ENCODE peak calls at places on chromosomes 13 and 19, in seven cellular contexts. One of them, this sample, is unnamed.
A peak's percentile ranks its signal among the peaks of the same experiment; 100 is the strongest.

GRCh38 chr13:80469841-80470378 is 129.0 kb upstream of the SPRY2 start:
- DNase-seq in stimulated activated naive CD8-positive, alpha-beta T cell treated with anti-CD3 and anti-CD28 coated beads, Interleukin-15, amount 100 ng/mL, for 72 hours: no peak
- DNase-seq in heart left ventricle: peak; percentile 73
- DNase-seq in omental fat pad: no peak
- DNase-seq in NCI-H1105: no peak
- DNase-seq in aorta: peak; percentile 75
- DNase-seq in activated T-cell treated with anti-CD3 and anti-CD28 coated beads, Interleukin-2, amount 50 U/mL, for 1 hour: no peak
- DNase-seq in this sample: no peak

GRCh38 chr19:58345558-58345957 is 7.7 kb downstream of the A1BG start:
- DNase-seq in aorta: no peak
- DNase-seq in omental fat pad: no peak
- DNase-seq in heart left ventricle: no peak
- DNase-seq in stimulated activated naive CD8-positive, alpha-beta T cell treated with anti-CD3 and anti-CD28 coated beads, Interleukin-15, amount 100 ng/mL, for 72 hours: no peak
- DNase-seq in NCI-H1105: no peak
- DNase-seq in activated T-cell treated with anti-CD3 and anti-CD28 coated beads, Interleukin-2, amount 50 U/mL, for 1 hour: no peak
- DNase-seq in this sample: no peak

GRCh38 chr19:15200575-15201364 is at the start of gene NOTCH3:
- DNase-seq in aorta: no peak
- DNase-seq in stimulated activated naive CD8-positive, alpha-beta T cell treated with anti-CD3 and anti-CD28 coated beads, Interleukin-15, amount 100 ng/mL, for 72 hours: no peak
- DNase-seq in activated T-cell treated with anti-CD3 and anti-CD28 coated beads, Interleukin-2, amount 50 U/mL, for 1 hour: no peak
- DNase-seq in heart left ventricle: no peak
- DNase-seq in omental fat pad: no peak
- DNase-seq in NCI-H1105: no peak
- DNase-seq in this sample: no peak

GRCh38 chr13:101977475-101977874 is 424.4 kb downstream of the FGF14 start:
- DNase-seq in NCI-H1105: no peak
- DNase-seq in activated T-cell treated with anti-CD3 and anti-CD28 coated beads, Interleukin-2, amount 50 U/mL, for 1 hour: no peak
- DNase-seq in omental fat pad: no peak
- DNase-seq in stimulated activated naive CD8-positive, alpha-beta T cell treated with anti-CD3 and anti-CD28 coated beads, Interleukin-15, amount 100 ng/mL, for 72 hours: no peak
- DNase-seq in heart left ventricle: no peak
- DNase-seq in aorta: no peak
- DNase-seq in this sample: no peak

GRCh38 chr13:51523082-51523518 is 61.2 kb upstream of the WDFY2 start:
- DNase-seq in NCI-H1105: no peak
- DNase-seq in stimulated activated naive CD8-positive, alpha-beta T cell treated with anti-CD3 and anti-CD28 coated beads, Interleukin-15, amount 100 ng/mL, for 72 hours: no peak
- DNase-seq in heart left ventricle: no peak
- DNase-seq in omental fat pad: no peak
- DNase-seq in aorta: peak; percentile 55
- DNase-seq in activated T-cell treated with anti-CD3 and anti-CD28 coated beads, Interleukin-2, amount 50 U/mL, for 1 hour: peak; percentile 29
- DNase-seq in this sample: no peak

GRCh38 chr13:97849305-97849704 is 104.2 kb upstream of the IPO5 start:
- DNase-seq in omental fat pad: no peak
- DNase-seq in activated T-cell treated with anti-CD3 and anti-CD28 coated beads, Interleukin-2, amount 50 U/mL, for 1 hour: no peak
- DNase-seq in aorta: no peak
- DNase-seq in NCI-H1105: no peak
- DNase-seq in stimulated activated naive CD8-positive, alpha-beta T cell treated with anti-CD3 and anti-CD28 coated beads, Interleukin-15, amount 100 ng/mL, for 72 hours: no peak
- DNase-seq in heart left ventricle: no peak
- DNase-seq in this sample: no peak

GRCh38 chr19:46603195-46603637 is 2.1 kb downstream of the CALM3 start:
- DNase-seq in NCI-H1105: no peak
- DNase-seq in heart left ventricle: no peak
- DNase-seq in activated T-cell treated with anti-CD3 and anti-CD28 coated beads, Interleukin-2, amount 50 U/mL, for 1 hour: no peak
- DNase-seq in omental fat pad: no peak
- DNase-seq in stimulated activated naive CD8-positive, alpha-beta T cell treated with anti-CD3 and anti-CD28 coated beads, Interleukin-15, amount 100 ng/mL, for 72 hours: no peak
- DNase-seq in aorta: peak; percentile 42
- DNase-seq in this sample: no peak

GRCh38 chr19:17475541-17476115 is 5.3 kb downstream of the SLC27A1 start:
- DNase-seq in NCI-H1105: no peak
- DNase-seq in activated T-cell treated with anti-CD3 and anti-CD28 coated beads, Interleukin-2, amount 50 U/mL, for 1 hour: no peak
- DNase-seq in heart left ventricle: peak; percentile 51
- DNase-seq in stimulated activated naive CD8-positive, alpha-beta T cell treated with anti-CD3 and anti-CD28 coated beads, Interleukin-15, amount 100 ng/mL, for 72 hours: no peak
- DNase-seq in omental fat pad: no peak
- DNase-seq in aorta: peak; percentile 71
- DNase-seq in this sample: no peak

GRCh38 chr19:19661675-19662251 is 1.7 kb downstream of the ATP13A1 start:
- DNase-seq in omental fat pad: no peak
- DNase-seq in aorta: no peak
- DNase-seq in activated T-cell treated with anti-CD3 and anti-CD28 coated beads, Interleukin-2, amount 50 U/mL, for 1 hour: no peak
- DNase-seq in heart left ventricle: no peak
- DNase-seq in stimulated activated naive CD8-positive, alpha-beta T cell treated with anti-CD3 and anti-CD28 coated beads, Interleukin-15, amount 100 ng/mL, for 72 hours: no peak
- DNase-seq in NCI-H1105: no peak
- DNase-seq in this sample: no peak

GRCh38 chr19:38360839-38361631 is 13.3 kb upstream of the PSMD8 start:
- DNase-seq in heart left ventricle: no peak
- DNase-seq in activated T-cell treated with anti-CD3 and anti-CD28 coated beads, Interleukin-2, amount 50 U/mL, for 1 hour: no peak
- DNase-seq in stimulated activated naive CD8-positive, alpha-beta T cell treated with anti-CD3 and anti-CD28 coated beads, Interleukin-15, amount 100 ng/mL, for 72 hours: no peak
- DNase-seq in NCI-H1105: no peak
- DNase-seq in omental fat pad: no peak
- DNase-seq in aorta: no peak
- DNase-seq in this sample: peak; percentile 22

GRCh38 chr13:80141114-80141849 is 199.6 kb downstream of the SPRY2 start:
- DNase-seq in heart left ventricle: peak; percentile 72
- DNase-seq in aorta: peak; percentile 79
- DNase-seq in activated T-cell treated with anti-CD3 and anti-CD28 coated beads, Interleukin-2, amount 50 U/mL, for 1 hour: no peak
- DNase-seq in stimulated activated naive CD8-positive, alpha-beta T cell treated with anti-CD3 and anti-CD28 coated beads, Interleukin-15, amount 100 ng/mL, for 72 hours: no peak
- DNase-seq in omental fat pad: no peak
- DNase-seq in NCI-H1105: no peak
- DNase-seq in this sample: no peak

GRCh38 chr19:1027953-1028902 is 1.8 kb downstream of the CNN2 start:
- DNase-seq in omental fat pad: no peak
- DNase-seq in heart left ventricle: peak; percentile 59
- DNase-seq in aorta: peak; percentile 85
- DNase-seq in NCI-H1105: no peak
- DNase-seq in stimulated activated naive CD8-positive, alpha-beta T cell treated with anti-CD3 and anti-CD28 coated beads, Interleukin-15, amount 100 ng/mL, for 72 hours: peak; percentile 43
- DNase-seq in activated T-cell treated with anti-CD3 and anti-CD28 coated beads, Interleukin-2, amount 50 U/mL, for 1 hour: peak; percentile 68
- DNase-seq in this sample: peak; percentile 50

GRCh38 chr13:39496487-39496998 is 106.5 kb downstream of the LHFPL6 start:
- DNase-seq in omental fat pad: no peak
- DNase-seq in activated T-cell treated with anti-CD3 and anti-CD28 coated beads, Interleukin-2, amount 50 U/mL, for 1 hour: no peak
- DNase-seq in heart left ventricle: no peak
- DNase-seq in stimulated activated naive CD8-positive, alpha-beta T cell treated with anti-CD3 and anti-CD28 coated beads, Interleukin-15, amount 100 ng/mL, for 72 hours: no peak
- DNase-seq in aorta: no peak
- DNase-seq in NCI-H1105: no peak
- DNase-seq in this sample: no peak

GRCh38 chr13:114266241-114266640 is 15.2 kb upstream of the UPF3A start:
- DNase-seq in NCI-H1105: no peak
- DNase-seq in activated T-cell treated with anti-CD3 and anti-CD28 coated beads, Interleukin-2, amount 50 U/mL, for 1 hour: no peak
- DNase-seq in stimulated activated naive CD8-positive, alpha-beta T cell treated with anti-CD3 and anti-CD28 coated beads, Interleukin-15, amount 100 ng/mL, for 72 hours: no peak
- DNase-seq in heart left ventricle: no peak
- DNase-seq in omental fat pad: no peak
- DNase-seq in aorta: no peak
- DNase-seq in this sample: no peak

GRCh38 chr13:80884031-80884785 is 543.3 kb upstream of the SPRY2 start:
- DNase-seq in NCI-H1105: no peak
- DNase-seq in stimulated activated naive CD8-positive, alpha-beta T cell treated with anti-CD3 and anti-CD28 coated beads, Interleukin-15, amount 100 ng/mL, for 72 hours: no peak
- DNase-seq in omental fat pad: no peak
- DNase-seq in activated T-cell treated with anti-CD3 and anti-CD28 coated beads, Interleukin-2, amount 50 U/mL, for 1 hour: no peak
- DNase-seq in heart left ventricle: no peak
- DNase-seq in aorta: no peak
- DNase-seq in this sample: no peak

GRCh38 chr13:113272791-113273190 is 24.2 kb upstream of the LAMP1 start:
- DNase-seq in heart left ventricle: no peak
- DNase-seq in stimulated activated naive CD8-positive, alpha-beta T cell treated with anti-CD3 and anti-CD28 coated beads, Interleukin-15, amount 100 ng/mL, for 72 hours: no peak
- DNase-seq in NCI-H1105: no peak
- DNase-seq in aorta: no peak
- DNase-seq in activated T-cell treated with anti-CD3 and anti-CD28 coated beads, Interleukin-2, amount 50 U/mL, for 1 hour: no peak
- DNase-seq in omental fat pad: no peak
- DNase-seq in this sample: no peak

GRCh38 chr19:57672466-57672865 is 3.7 kb downstream of the ZSCAN4 start:
- DNase-seq in NCI-H1105: no peak
- DNase-seq in activated T-cell treated with anti-CD3 and anti-CD28 coated beads, Interleukin-2, amount 50 U/mL, for 1 hour: no peak
- DNase-seq in heart left ventricle: no peak
- DNase-seq in omental fat pad: no peak
- DNase-seq in aorta: no peak
- DNase-seq in stimulated activated naive CD8-positive, alpha-beta T cell treated with anti-CD3 and anti-CD28 coated beads, Interleukin-15, amount 100 ng/mL, for 72 hours: no peak
- DNase-seq in this sample: no peak

GRCh38 chr19:11273288-11273687 is 11.0 kb upstream of the DOCK6 start:
- DNase-seq in omental fat pad: no peak
- DNase-seq in NCI-H1105: no peak
- DNase-seq in stimulated activated naive CD8-positive, alpha-beta T cell treated with anti-CD3 and anti-CD28 coated beads, Interleukin-15, amount 100 ng/mL, for 72 hours: no peak
- DNase-seq in activated T-cell treated with anti-CD3 and anti-CD28 coated beads, Interleukin-2, amount 50 U/mL, for 1 hour: no peak
- DNase-seq in aorta: no peak
- DNase-seq in heart left ventricle: no peak
- DNase-seq in this sample: no peak

GRCh38 chr13:29498426-29499040 is 97.0 kb downstream of the SLC7A1 start:
- DNase-seq in heart left ventricle: no peak
- DNase-seq in activated T-cell treated with anti-CD3 and anti-CD28 coated beads, Interleukin-2, amount 50 U/mL, for 1 hour: no peak
- DNase-seq in NCI-H1105: no peak
- DNase-seq in aorta: no peak
- DNase-seq in omental fat pad: no peak
- DNase-seq in stimulated activated naive CD8-positive, alpha-beta T cell treated with anti-CD3 and anti-CD28 coated beads, Interleukin-15, amount 100 ng/mL, for 72 hours: no peak
- DNase-seq in this sample: no peak

GRCh38 chr19:10533656-10534386 is 9.9 kb upstream of the ATG4D start:
- DNase-seq in omental fat pad: no peak
- DNase-seq in stimulated activated naive CD8-positive, alpha-beta T cell treated with anti-CD3 and anti-CD28 coated beads, Interleukin-15, amount 100 ng/mL, for 72 hours: no peak
- DNase-seq in activated T-cell treated with anti-CD3 and anti-CD28 coated beads, Interleukin-2, amount 50 U/mL, for 1 hour: no peak
- DNase-seq in NCI-H1105: no peak
- DNase-seq in aorta: no peak
- DNase-seq in heart left ventricle: no peak
- DNase-seq in this sample: no peak

GRCh38 chr13:59746291-59746962 is 417.3 kb downstream of the DIAPH3 start:
- DNase-seq in aorta: no peak
- DNase-seq in activated T-cell treated with anti-CD3 and anti-CD28 coated beads, Interleukin-2, amount 50 U/mL, for 1 hour: no peak
- DNase-seq in omental fat pad: no peak
- DNase-seq in heart left ventricle: no peak
- DNase-seq in stimulated activated naive CD8-positive, alpha-beta T cell treated with anti-CD3 and anti-CD28 coated beads, Interleukin-15, amount 100 ng/mL, for 72 hours: no peak
- DNase-seq in NCI-H1105: no peak
- DNase-seq in this sample: no peak

GRCh38 chr13:41720839-41721561 is 239.9 kb downstream of the VWA8 start:
- DNase-seq in aorta: no peak
- DNase-seq in activated T-cell treated with anti-CD3 and anti-CD28 coated beads, Interleukin-2, amount 50 U/mL, for 1 hour: no peak
- DNase-seq in heart left ventricle: no peak
- DNase-seq in NCI-H1105: no peak
- DNase-seq in stimulated activated naive CD8-positive, alpha-beta T cell treated with anti-CD3 and anti-CD28 coated beads, Interleukin-15, amount 100 ng/mL, for 72 hours: no peak
- DNase-seq in omental fat pad: no peak
- DNase-seq in this sample: no peak

GRCh38 chr13:111076156-111077013 is 38.7 kb upstream of the ARHGEF7 start:
- DNase-seq in NCI-H1105: no peak
- DNase-seq in omental fat pad: no peak
- DNase-seq in activated T-cell treated with anti-CD3 and anti-CD28 coated beads, Interleukin-2, amount 50 U/mL, for 1 hour: no peak
- DNase-seq in heart left ventricle: no peak
- DNase-seq in stimulated activated naive CD8-positive, alpha-beta T cell treated with anti-CD3 and anti-CD28 coated beads, Interleukin-15, amount 100 ng/mL, for 72 hours: no peak
- DNase-seq in aorta: no peak
- DNase-seq in this sample: no peak

GRCh38 chr19:11288349-11288748 is 7.6 kb upstream of the TSPAN16 start:
- DNase-seq in heart left ventricle: no peak
- DNase-seq in stimulated activated naive CD8-positive, alpha-beta T cell treated with anti-CD3 and anti-CD28 coated beads, Interleukin-15, amount 100 ng/mL, for 72 hours: no peak
- DNase-seq in NCI-H1105: no peak
- DNase-seq in activated T-cell treated with anti-CD3 and anti-CD28 coated beads, Interleukin-2, amount 50 U/mL, for 1 hour: no peak
- DNase-seq in aorta: no peak
- DNase-seq in omental fat pad: no peak
- DNase-seq in this sample: no peak